ENCODE peak calls at places on chromosome 17, in eight cellular contexts. One of them, this sample, is unnamed.

GRCh38 chr17:6981426-6981825 is 14.4 kb upstream of the ALOX12 start:
- DNase-seq in pancreas: no peak
- DNase-seq in suprapubic skin: no peak
- DNase-seq in tibial artery: no peak
- DNase-seq in colonic mucosa: no peak
- DNase-seq in spleen: no peak
- DNase-seq in heart right ventricle: no peak
- DNase-seq in GM23338: no peak
- DNase-seq in this sample: no peak

GRCh38 chr17:66702106-66702936 is 132.6 kb upstream of the CACNG5 start:
- DNase-seq in tibial artery: no peak
- DNase-seq in colonic mucosa: no peak
- DNase-seq in suprapubic skin: no peak
- DNase-seq in pancreas: no peak
- DNase-seq in GM23338: no peak
- DNase-seq in heart right ventricle: no peak
- DNase-seq in spleen: no peak
- DNase-seq in this sample: no peak

GRCh38 chr17:4739122-4740024 is at the start of the genes CXCL16 and ZMYND15:
- DNase-seq in heart right ventricle: peak; percentile 58
- DNase-seq in pancreas: peak; percentile 71
- DNase-seq in suprapubic skin: peak; percentile 73
- DNase-seq in spleen: peak; percentile 95
- DNase-seq in GM23338: peak; percentile 55
- DNase-seq in tibial artery: peak; percentile 51
- DNase-seq in colonic mucosa: peak; percentile 77
- DNase-seq in this sample: no peak

GRCh38 chr17:44602390-44602789 is 45.1 kb downstream of the FZD2 start:
- DNase-seq in pancreas: peak; percentile 48
- DNase-seq in heart right ventricle: no peak
- DNase-seq in spleen: no peak
- DNase-seq in GM23338: no peak
- DNase-seq in suprapubic skin: no peak
- DNase-seq in colonic mucosa: no peak
- DNase-seq in tibial artery: no peak
- DNase-seq in this sample: no peak

GRCh38 chr17:70099884-70100283 is 24.9 kb downstream of the KCNJ16 start:
- DNase-seq in colonic mucosa: no peak
- DNase-seq in spleen: no peak
- DNase-seq in heart right ventricle: no peak
- DNase-seq in GM23338: no peak
- DNase-seq in tibial artery: no peak
- DNase-seq in pancreas: no peak
- DNase-seq in suprapubic skin: no peak
- DNase-seq in this sample: no peak

GRCh38 chr17:37642706-37643105 is 540 bp downstream of the DDX52 start:
- DNase-seq in heart right ventricle: no peak
- DNase-seq in colonic mucosa: no peak
- DNase-seq in GM23338: no peak
- DNase-seq in spleen: no peak
- DNase-seq in pancreas: no peak
- DNase-seq in suprapubic skin: no peak
- DNase-seq in tibial artery: no peak
- DNase-seq in this sample: no peak

GRCh38 chr17:71118039-71118438 is 948.7 kb downstream of the KCNJ2 start:
- DNase-seq in tibial artery: no peak
- DNase-seq in heart right ventricle: no peak
- DNase-seq in suprapubic skin: no peak
- DNase-seq in spleen: no peak
- DNase-seq in colonic mucosa: no peak
- DNase-seq in GM23338: peak; percentile 62
- DNase-seq in pancreas: no peak
- DNase-seq in this sample: no peak

GRCh38 chr17:42554250-42555121 is 1.8 kb downstream of the HSD17B1 start:
- DNase-seq in colonic mucosa: peak; percentile 89
- DNase-seq in pancreas: peak; percentile 90
- DNase-seq in spleen: peak; percentile 98
- DNase-seq in heart right ventricle: peak; percentile 89
- DNase-seq in tibial artery: peak; percentile 85
- DNase-seq in suprapubic skin: peak; percentile 92
- DNase-seq in GM23338: peak; percentile 96
- DNase-seq in this sample: no peak

GRCh38 chr17:65664296-65664695 is 102.8 kb upstream of the AXIN2 start:
- DNase-seq in colonic mucosa: no peak
- DNase-seq in tibial artery: no peak
- DNase-seq in heart right ventricle: no peak
- DNase-seq in pancreas: no peak
- DNase-seq in GM23338: no peak
- DNase-seq in spleen: no peak
- DNase-seq in suprapubic skin: no peak
- DNase-seq in this sample: no peak

GRCh38 chr17:79987187-79987889 is 48.3 kb downstream of the TBC1D16 start:
- DNase-seq in colonic mucosa: no peak
- DNase-seq in suprapubic skin: no peak
- DNase-seq in GM23338: peak; percentile 43
- DNase-seq in spleen: peak; percentile 36
- DNase-seq in heart right ventricle: no peak
- DNase-seq in pancreas: peak; percentile 15
- DNase-seq in tibial artery: no peak
- DNase-seq in this sample: no peak

GRCh38 chr17:60720763-60721531 is 43.3 kb downstream of the BCAS3 start:
- DNase-seq in heart right ventricle: no peak
- DNase-seq in GM23338: peak; percentile 76
- DNase-seq in spleen: no peak
- DNase-seq in tibial artery: no peak
- DNase-seq in colonic mucosa: peak; percentile 50
- DNase-seq in suprapubic skin: no peak
- DNase-seq in pancreas: no peak
- DNase-seq in this sample: no peak

GRCh38 chr17:80667462-80668277 is 123.0 kb downstream of the RPTOR start:
- DNase-seq in suprapubic skin: no peak
- DNase-seq in GM23338: no peak
- DNase-seq in pancreas: no peak
- DNase-seq in heart right ventricle: no peak
- DNase-seq in tibial artery: no peak
- DNase-seq in colonic mucosa: no peak
- DNase-seq in spleen: no peak
- DNase-seq in this sample: no peak

GRCh38 chr17:59378621-59379194 is 47.3 kb downstream of the YPEL2 start:
- DNase-seq in tibial artery: no peak
- DNase-seq in colonic mucosa: peak; percentile 71
- DNase-seq in suprapubic skin: no peak
- DNase-seq in pancreas: no peak
- DNase-seq in spleen: no peak
- DNase-seq in heart right ventricle: no peak
- DNase-seq in GM23338: no peak
- DNase-seq in this sample: no peak

GRCh38 chr17:61489719-61490490 is 37.7 kb downstream of the TBX4 start:
- DNase-seq in GM23338: no peak
- DNase-seq in heart right ventricle: no peak
- DNase-seq in pancreas: no peak
- DNase-seq in tibial artery: no peak
- DNase-seq in colonic mucosa: no peak
- DNase-seq in spleen: peak; percentile 58
- DNase-seq in suprapubic skin: no peak
- DNase-seq in this sample: no peak

GRCh38 chr17:48427598-48427997 is 2.4 kb downstream of the SKAP1 start:
- DNase-seq in suprapubic skin: no peak
- DNase-seq in pancreas: no peak
- DNase-seq in colonic mucosa: no peak
- DNase-seq in spleen: no peak
- DNase-seq in GM23338: no peak
- DNase-seq in tibial artery: no peak
- DNase-seq in heart right ventricle: no peak
- DNase-seq in this sample: no peak

DNA sequence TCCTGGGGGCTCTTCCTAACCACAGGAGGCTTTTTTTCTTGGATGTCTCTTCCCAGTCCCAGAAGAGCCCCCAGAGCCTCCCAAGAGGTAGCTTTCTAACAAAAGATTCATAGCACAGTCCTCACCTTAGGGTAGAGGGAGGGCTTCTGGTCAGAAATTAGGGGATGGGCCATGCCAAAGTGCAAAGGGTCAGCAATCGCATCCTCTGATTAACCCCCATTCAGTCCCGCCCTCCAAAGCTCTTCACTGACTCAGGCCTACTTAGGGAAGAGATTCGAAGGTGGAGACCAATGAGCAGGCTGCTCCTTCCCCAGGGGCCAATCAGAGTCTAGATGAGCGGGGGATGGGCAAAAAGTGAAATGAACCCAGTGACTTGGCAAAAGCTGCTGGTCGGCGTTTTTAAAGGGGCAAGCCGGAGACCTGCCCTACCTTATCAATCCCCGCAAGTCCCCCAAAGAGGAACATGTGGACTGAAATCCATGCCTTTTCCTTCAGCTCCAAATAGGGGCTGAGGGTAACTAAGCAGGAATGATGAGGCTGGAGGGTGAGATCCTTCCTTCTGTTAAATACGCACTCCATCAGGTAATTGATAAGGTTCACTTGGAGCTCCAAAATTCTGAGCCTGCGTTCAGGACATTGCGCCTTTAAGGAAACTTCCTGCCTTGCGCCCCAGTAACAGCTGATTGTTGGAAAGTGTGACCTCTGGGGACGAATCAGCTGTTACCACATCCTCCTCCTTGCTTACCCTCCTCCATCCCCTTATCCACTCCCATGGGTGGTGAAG is 6.9 kb upstream of the TLCD2 start:
- DNase-seq in suprapubic skin: peak; percentile 96
- DNase-seq in GM23338: peak; percentile 99
- DNase-seq in heart right ventricle: peak; percentile 77
- DNase-seq in tibial artery: peak; percentile 95
- DNase-seq in pancreas: peak; percentile 86
- DNase-seq in spleen: peak; percentile 94
- DNase-seq in colonic mucosa: peak; percentile 98
- DNase-seq in this sample: peak; percentile 97
- H3K4me1 ChIP-seq in suprapubic skin: peaks cover 70% of the 10 kb centered on the region
- H3K4me1 ChIP-seq in GM23338: peaks cover 19% of the 10 kb centered on the region
- H3K4me1 ChIP-seq in heart right ventricle: peaks cover 50% of the 10 kb centered on the region
- H3K4me1 ChIP-seq in tibial artery: no peaks in the 10 kb centered on the region
- H3K4me1 ChIP-seq in pancreas: peaks cover 26% of the 10 kb centered on the region
- H3K4me1 ChIP-seq in spleen: peaks cover 69% of the 10 kb centered on the region
- H3K4me1 ChIP-seq in colonic mucosa: peaks cover 25% of the 10 kb centered on the region
- H3K4me1 ChIP-seq in this sample: peaks cover 10% of the 10 kb centered on the region

GRCh38 chr17:72122002-72122310 is 1.1 kb downstream of the SOX9 start:
- DNase-seq in heart right ventricle: no peak
- DNase-seq in tibial artery: no peak
- DNase-seq in suprapubic skin: no peak
- DNase-seq in GM23338: no peak
- DNase-seq in colonic mucosa: no peak
- DNase-seq in spleen: no peak
- DNase-seq in pancreas: no peak
- DNase-seq in this sample: no peak

GRCh38 chr17:72120878-72121163 is at the start of gene SOX9:
- DNase-seq in colonic mucosa: peak; percentile 95
- DNase-seq in pancreas: peak; percentile 93
- DNase-seq in tibial artery: peak; percentile 80
- DNase-seq in GM23338: peak; percentile 97
- DNase-seq in suprapubic skin: peak; percentile 88
- DNase-seq in heart right ventricle: peak; percentile 84
- DNase-seq in spleen: no peak
- DNase-seq in this sample: peak; percentile 97

GRCh38 chr17:72119963-72120877 is 600 bp upstream of the SOX9 start:
- DNase-seq in spleen: no peak
- DNase-seq in tibial artery: peak; percentile 40
- DNase-seq in pancreas: peak; percentile 60
- DNase-seq in suprapubic skin: peak; percentile 76
- DNase-seq in colonic mucosa: peak; percentile 56
- DNase-seq in heart right ventricle: peak; percentile 49
- DNase-seq in GM23338: peak; percentile 73
- DNase-seq in this sample: peak; percentile 79

GRCh38 chr17:72122336-72122667 is 1.5 kb downstream of the SOX9 start:
- DNase-seq in heart right ventricle: no peak
- DNase-seq in spleen: no peak
- DNase-seq in suprapubic skin: no peak
- DNase-seq in GM23338: no peak
- DNase-seq in colonic mucosa: no peak
- DNase-seq in tibial artery: no peak
- DNase-seq in pancreas: no peak
- DNase-seq in this sample: no peak

GRCh38 chr17:72121164-72122001 is 563 bp downstream of the SOX9 start:
- DNase-seq in tibial artery: no peak
- DNase-seq in colonic mucosa: peak; percentile 58
- DNase-seq in pancreas: peak; percentile 58
- DNase-seq in GM23338: peak; percentile 66
- DNase-seq in heart right ventricle: peak; percentile 46
- DNase-seq in spleen: no peak
- DNase-seq in suprapubic skin: no peak
- DNase-seq in this sample: peak; percentile 76
- H3K27ac ChIP-seq in tibial artery: peak overlapping the region; percentile 28
- H3K27ac ChIP-seq in colonic mucosa: peak overlapping the region; percentile 84
- H3K27ac ChIP-seq in pancreas: peak overlapping the region; percentile 73
- H3K27ac ChIP-seq in GM23338: no peak overlapping the region
- H3K27ac ChIP-seq in heart right ventricle: peak overlapping the region; percentile 89
- H3K27ac ChIP-seq in spleen: no peak overlapping the region
- H3K27ac ChIP-seq in suprapubic skin: peak overlapping the region; percentile 77
- H3K27ac ChIP-seq in this sample: peak overlapping the region; percentile 73

GRCh38 chr17:40106089-40106759 is 5.8 kb upstream of the NR1D1 start:
- DNase-seq in suprapubic skin: no peak
- DNase-seq in GM23338: no peak
- DNase-seq in pancreas: no peak
- DNase-seq in colonic mucosa: no peak
- DNase-seq in heart right ventricle: no peak
- DNase-seq in spleen: no peak
- DNase-seq in tibial artery: no peak
- DNase-seq in this sample: no peak
- H3K4me1 ChIP-seq in suprapubic skin: peaks cover 100% of the 10 kb centered on the region
- H3K4me1 ChIP-seq in GM23338: peaks cover 72% of the 10 kb centered on the region
- H3K4me1 ChIP-seq in pancreas: peaks cover 57% of the 10 kb centered on the region
- H3K4me1 ChIP-seq in colonic mucosa: peaks cover 48% of the 10 kb centered on the region
- H3K4me1 ChIP-seq in heart right ventricle: peaks cover 92% of the 10 kb centered on the region
- H3K4me1 ChIP-seq in spleen: peaks cover 100% of the 10 kb centered on the region
- H3K4me1 ChIP-seq in tibial artery: peaks cover 11% of the 10 kb centered on the region
- H3K4me1 ChIP-seq in this sample: peaks cover 40% of the 10 kb centered on the region

GRCh38 chr17:17106716-17107115 is 64.5 kb downstream of the MPRIP start:
- DNase-seq in tibial artery: no peak
- DNase-seq in spleen: no peak
- DNase-seq in suprapubic skin: no peak
- DNase-seq in heart right ventricle: no peak
- DNase-seq in colonic mucosa: no peak
- DNase-seq in GM23338: no peak
- DNase-seq in pancreas: no peak
- DNase-seq in this sample: no peak

GRCh38 chr17:17104036-17104435 is 61.8 kb downstream of the MPRIP start:
- DNase-seq in suprapubic skin: no peak
- DNase-seq in colonic mucosa: no peak
- DNase-seq in pancreas: no peak
- DNase-seq in heart right ventricle: no peak
- DNase-seq in GM23338: no peak
- DNase-seq in spleen: no peak
- DNase-seq in tibial artery: no peak
- DNase-seq in this sample: no peak

GRCh38 chr17:17107281-17107680 is 65.0 kb downstream of the MPRIP start:
- DNase-seq in colonic mucosa: no peak
- DNase-seq in pancreas: no peak
- DNase-seq in heart right ventricle: no peak
- DNase-seq in GM23338: no peak
- DNase-seq in tibial artery: no peak
- DNase-seq in spleen: no peak
- DNase-seq in suprapubic skin: no peak
- DNase-seq in this sample: no peak

GRCh38 chr17:17104494-17104893 is 62.2 kb downstream of the MPRIP start:
- DNase-seq in spleen: no peak
- DNase-seq in tibial artery: no peak
- DNase-seq in heart right ventricle: no peak
- DNase-seq in GM23338: no peak
- DNase-seq in pancreas: no peak
- DNase-seq in suprapubic skin: no peak
- DNase-seq in colonic mucosa: no peak
- DNase-seq in this sample: no peak

GRCh38 chr17:17105976-17106375 is 63.7 kb downstream of the MPRIP start:
- DNase-seq in spleen: no peak
- DNase-seq in GM23338: no peak
- DNase-seq in tibial artery: no peak
- DNase-seq in heart right ventricle: no peak
- DNase-seq in colonic mucosa: no peak
- DNase-seq in suprapubic skin: no peak
- DNase-seq in pancreas: no peak
- DNase-seq in this sample: no peak
- H3K27ac ChIP-seq in spleen: peak overlapping the region; percentile 72
- H3K27ac ChIP-seq in GM23338: no peak overlapping the region
- H3K27ac ChIP-seq in tibial artery: peak overlapping the region; percentile 84
- H3K27ac ChIP-seq in heart right ventricle: peak overlapping the region; percentile 72
- H3K27ac ChIP-seq in colonic mucosa: no peak overlapping the region
- H3K27ac ChIP-seq in suprapubic skin: peak overlapping the region; percentile 19
- H3K27ac ChIP-seq in pancreas: no peak overlapping the region
- H3K27ac ChIP-seq in this sample: no peak overlapping the region

This sample was measured in RWPE2.